ENCODE peak calls at places on chromosome 11, in four cellular contexts. D is K562, I is HCT116, Z is H1. S is an unnamed sample.

GRCh38 chr11:114066046-114066648 is 6.6 kb downstream of the ZBTB16 start:
- DNase-seq in D (no peak), I (no peak), Z (no peak), S (no peak)

GRCh38 chr11:77035580-77035979 is 1.4 kb downstream of the B3GNT6 start:
- DNase-seq in D (no peak), I (no peak), Z (no peak), S (no peak)

GRCh38 chr11:89516496-89516895 is 25.3 kb upstream of the NOX4 start:
- DNase-seq in D (no peak), I (no peak), Z (no peak), S (no peak)

GRCh38 chr11:66266378-66267038 is 1.9 kb upstream of the RAB1B start:
- DNase-seq in D (no peak), I (no peak), Z (no peak), S (no peak)

GRCh38 chr11:59137190-59137589 is 5.5 kb upstream of the FAM111A start:
- DNase-seq in D (no peak), I (no peak), Z (no peak), S (no peak)

GRCh38 chr11:37502202-37502601 is 904.2 kb upstream of the RAG2 start:
- DNase-seq in D (no peak), I (no peak), Z (no peak), S (no peak)

GRCh38 chr11:64100345-64100744 is 64.6 kb downstream of the FLRT1 start:
- DNase-seq in D (peak; percentile 67), I (no peak), Z (no peak), S (no peak)

GRCh38 chr11:46288451-46288850 is 11.0 kb downstream of the CREB3L1 start:
- DNase-seq in D (no peak), I (no peak), Z (no peak), S (no peak)

GRCh38 chr11:41456288-41456687 is 3.2 kb downstream of the LRRC4C start:
- DNase-seq in D (no peak), I (no peak), Z (no peak), S (no peak)

GRCh38 chr11:128848815-128849455 is 18.2 kb downstream of the KCNJ1 start:
- DNase-seq in D (peak; percentile 62), I (peak; percentile 49), Z (no peak), S (peak; percentile 14)

GRCh38 chr11:108616549-108616948 is 23.0 kb upstream of the EXPH5 start:
- DNase-seq in D (no peak), I (peak; percentile 96), Z (no peak), S (peak; percentile 49)

GRCh38 chr11:124754309-124754708 is 2.3 kb upstream of the VSIG2 start:
- DNase-seq in D (no peak), I (no peak), Z (no peak), S (no peak)

GRCh38 chr11:104881117-104881794 is 17.0 kb downstream of the CASP12 start:
- DNase-seq in D (no peak), I (no peak), Z (no peak), S (no peak)

GRCh38 chr11:66619080-66619554 is 2.7 kb downstream of the RBM14 start:
- DNase-seq in D (no peak), I (no peak), Z (no peak), S (no peak)

GRCh38 chr11:84899740-84900139 is 727.4 kb downstream of the DLG2 start:
- DNase-seq in D (peak; percentile 15), I (peak; percentile 24), Z (no peak), S (peak; percentile 10)

GRCh38 chr11:62508336-62509058 is 38.1 kb downstream of the AHNAK start:
- DNase-seq in D (peak; percentile 68), I (peak; percentile 39), Z (peak; percentile 43), S (peak; percentile 88)

GRCh38 chr11:12901272-12901671 is 107.8 kb upstream of the RASSF10 start:
- DNase-seq in D (no peak), I (no peak), Z (no peak), S (peak; percentile 27)

GRCh38 chr11:12901874-12902481 is 107.1 kb upstream of the RASSF10 start:
- DNase-seq in D (no peak), I (no peak), Z (no peak), S (no peak)

GRCh38 chr11:12909866-12910265 is 99.2 kb upstream of the RASSF10 start:
- DNase-seq in D (no peak), I (no peak), Z (no peak), S (no peak)

GRCh38 chr11:12902784-12903491 is 106.2 kb upstream of the RASSF10 start:
- DNase-seq in D (no peak), I (no peak), Z (no peak), S (peak; percentile 58)

GRCh38 chr11:12906501-12906900 is 102.6 kb upstream of the RASSF10 start:
- DNase-seq in D (no peak), I (no peak), Z (no peak), S (no peak)
- TF ChIP-seq FOSL1 in D (no peak), I (no peak), Z (no peak), S (no peak)

GRCh38 chr11:5288912-5289525 is 12.7 kb downstream of the OR51B4 start:
- DNase-seq in D (no peak), I (no peak), Z (no peak), S (no peak)

GRCh38 chr11:5291207-5291838 is 10.4 kb downstream of the OR51B4 start:
- DNase-seq in D (peak; percentile 55), I (peak; percentile 35), Z (no peak), S (peak; percentile 7)

GRCh38 chr11:5288108-5288911 is 13.4 kb downstream of the OR51B4 start:
- DNase-seq in D (peak; percentile 78), I (no peak), Z (no peak), S (no peak)

GRCh38 chr11:5293028-5293427 is 8.7 kb downstream of the OR51B4 start:
- DNase-seq in D (no peak), I (no peak), Z (no peak), S (no peak)

GRCh38 chr11:5289696-5290095 is 12.1 kb downstream of the OR51B4 start:
- DNase-seq in D (no peak), I (no peak), Z (no peak), S (no peak)
- TF ChIP-seq FOSL1 in D (no peak), I (no peak), Z (no peak), S (no peak)

DNA sequence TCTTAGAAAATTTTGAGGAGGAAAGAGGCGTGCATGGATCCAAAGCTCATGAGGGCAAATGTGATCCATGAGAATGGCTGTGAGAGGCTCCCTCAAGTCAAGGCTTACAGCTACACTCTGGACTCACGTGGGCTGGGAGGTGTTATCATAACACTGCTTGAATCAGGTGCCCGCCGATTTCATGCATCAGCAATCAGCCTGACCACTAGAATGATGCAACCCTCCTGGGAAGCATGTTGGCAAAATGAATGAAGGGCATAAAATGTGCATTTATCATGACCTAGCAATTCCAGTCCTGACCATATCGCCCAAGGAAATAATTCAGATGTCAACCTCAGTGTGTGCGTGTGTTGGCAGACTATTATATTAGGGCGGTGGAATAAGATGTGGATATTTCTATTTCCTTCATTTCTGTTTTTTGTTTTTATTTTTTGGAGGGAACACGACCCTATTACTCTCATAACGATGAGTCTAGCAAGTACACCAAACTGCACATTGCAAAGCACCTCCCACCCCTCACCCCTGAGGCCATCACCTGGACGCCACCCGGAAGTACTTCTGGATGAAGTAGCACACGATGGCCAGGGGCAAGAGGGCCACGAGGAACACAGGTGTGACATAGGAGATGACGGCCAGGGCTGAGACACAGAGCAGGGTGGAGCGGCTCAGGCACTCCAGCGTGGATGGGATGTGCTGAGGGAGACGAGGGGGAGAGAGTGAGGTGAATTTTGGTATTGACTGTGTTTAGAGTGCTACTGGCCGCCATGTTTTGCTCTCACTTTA is 15.7 kb upstream of the KCNJ11 start:
- DNase-seq in D (no peak), I (no peak), Z (no peak), S (no peak)
- TF ChIP-seq FOSL1 in D (no peak), I (no peak), Z (no peak), S (no peak)

DNA sequence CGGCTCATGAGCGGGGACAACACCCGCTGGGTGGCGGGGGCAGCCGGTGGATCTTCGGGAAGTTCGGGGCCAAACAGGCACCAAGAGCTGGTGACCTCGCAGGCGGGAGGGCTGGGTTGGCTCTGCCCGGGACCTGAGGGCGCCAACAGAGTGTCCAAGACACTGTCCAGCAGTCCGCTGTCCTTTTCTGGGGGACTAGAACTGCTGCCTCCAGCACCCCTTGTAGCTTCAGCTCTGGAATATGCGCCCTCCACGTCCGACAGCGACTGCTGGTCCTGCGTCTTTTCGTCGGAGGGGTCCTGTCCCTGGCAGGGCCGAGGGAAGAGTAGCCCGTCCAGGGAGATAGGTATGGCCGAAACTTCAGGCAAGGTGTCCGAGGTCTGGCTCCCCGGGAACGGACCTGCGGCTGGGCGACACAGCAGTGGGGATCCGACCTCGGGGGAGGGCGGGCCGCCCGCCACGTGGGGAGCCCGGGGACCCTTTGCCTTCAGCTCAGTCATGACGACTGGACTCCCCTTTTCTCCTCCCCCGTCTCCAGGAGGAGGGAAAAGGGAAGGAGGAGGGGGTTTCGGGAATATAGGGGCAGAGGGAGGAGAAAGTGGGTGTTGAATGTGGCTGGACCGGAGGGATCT is 926 bp downstream of the PGR start:
- DNase-seq in D (peak; percentile 24), I (no peak), Z (no peak), S (no peak)
- TF ChIP-seq FOSL1 in D (no peak), I (no peak), Z (no peak), S (no peak)

GRCh38 chr11:45106440-45106839 is 40.0 kb upstream of the PRDM11 start:
- DNase-seq in D (no peak), I (no peak), Z (no peak), S (no peak)
- TF ChIP-seq FOSL1 in D (no peak), I (no peak), Z (no peak), S (no peak)

DNA sequence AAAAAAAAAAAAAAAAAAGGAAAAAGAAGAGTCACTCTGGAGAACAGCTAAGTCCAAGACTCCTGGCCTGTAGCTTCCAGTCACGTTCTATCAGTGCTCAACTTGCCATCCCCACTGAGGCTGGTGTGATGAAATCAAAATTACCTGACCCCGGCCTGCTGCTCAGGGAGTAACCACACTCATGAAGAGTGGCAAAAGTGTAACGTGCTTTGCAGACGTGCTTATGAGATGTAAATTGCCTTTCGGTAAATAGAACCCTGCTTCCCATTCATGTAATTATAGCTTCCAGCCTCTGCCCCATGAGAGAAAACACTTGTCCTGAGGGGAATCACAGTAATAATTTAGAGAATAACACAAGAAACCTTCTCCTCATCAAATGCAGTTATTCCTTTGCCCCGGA is 28.2 kb upstream of the CHKA start:
- DNase-seq in D (no peak), I (no peak), Z (no peak), S (no peak)
- TF ChIP-seq FOSL1 in D (no peak), I (no peak), Z (no peak), S (no peak)

GRCh38 chr11:126440276-126440675 is 84.8 kb downstream of the ST3GAL4 start:
- DNase-seq in D (no peak), I (no peak), Z (no peak), S (no peak)

GRCh38 chr11:126440792-126441514 is 85.5 kb downstream of the ST3GAL4 start:
- DNase-seq in D (peak; percentile 96), I (peak; percentile 43), Z (peak; percentile 64), S (peak; percentile 55)

GRCh38 chr11:126444072-126444471 is 88.6 kb downstream of the ST3GAL4 start:
- DNase-seq in D (no peak), I (no peak), Z (no peak), S (no peak)

GRCh38 chr11:126442523-126442922 is 87.0 kb downstream of the ST3GAL4 start:
- DNase-seq in D (no peak), I (no peak), Z (no peak), S (no peak)

DNA sequence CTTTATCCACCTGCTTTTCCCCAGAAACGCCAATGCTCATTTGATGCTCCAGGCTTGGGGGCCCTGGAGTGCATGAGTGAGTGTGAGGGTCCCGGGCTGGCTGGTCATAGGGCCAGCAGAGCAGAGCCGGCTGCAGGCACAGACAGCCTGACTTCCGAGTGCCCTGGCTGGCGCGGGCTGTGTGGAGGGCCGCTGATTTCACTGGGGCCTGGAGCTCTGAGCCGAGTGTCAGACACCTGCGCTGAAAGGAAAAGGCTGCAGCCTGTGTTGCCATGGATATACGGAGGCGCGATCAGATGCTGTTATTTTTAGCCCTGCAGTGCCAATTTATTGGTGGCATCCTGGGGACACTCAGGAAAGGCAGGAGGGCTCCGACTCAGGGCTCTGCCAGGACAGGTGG is 87.6 kb downstream of the ST3GAL4 start:
- DNase-seq in D (no peak), I (no peak), Z (no peak), S (no peak)
- TF ChIP-seq FOSL1 in D (no peak), I (no peak), Z (no peak), S (no peak)

S was measured in HepG2.